ENCODE peak calls at places on chromosome 22, in seven cellular contexts. D is AG04450, I is K562, X is dorsolateral prefrontal cortex, A is PC-9, W is coronary artery, L is heart right ventricle. S is an unnamed sample.

GRCh38 chr22:48428556-48429371 is 1398.9 kb downstream of the BRD1 start:
- DNase-seq in D (no peak), I (no peak), X (no peak), A (no peak), W (peak), L (no peak), S (no peak)

GRCh38 chr22:48605856-48606255 is 1221.8 kb downstream of the BRD1 start:
- DNase-seq in D (no peak), I (no peak), X (no peak), A (no peak), W (no peak), L (no peak), S (no peak)

GRCh38 chr22:37024339-37025157 is 5.0 kb downstream of the MPST start:
- DNase-seq in D (no peak), I (no peak), X (no peak), A (no peak), W (no peak), L (no peak), S (no peak)

GRCh38 chr22:48319321-48320047 is 1508.2 kb downstream of the BRD1 start:
- DNase-seq in D (no peak), I (no peak), X (peak), A (no peak), W (no peak), L (no peak), S (no peak)

GRCh38 chr22:25482868-25483639 is 81.4 kb upstream of the GRK3 start:
- DNase-seq in D (no peak), I (no peak), X (peak), A (no peak), W (no peak), L (no peak), S (no peak)

GRCh38 chr22:19704355-19705015 is 9.8 kb upstream of the SEPTIN5 start:
- DNase-seq in D (no peak), I (peak), X (no peak), A (no peak), W (no peak), L (no peak), S (no peak)

GRCh38 chr22:50567721-50568252 is 5.1 kb upstream of the SYCE3 start:
- DNase-seq in D (no peak), I (no peak), X (no peak), A (no peak), W (no peak), L (no peak), S (no peak)

GRCh38 chr22:19058713-19059451 is 63.3 kb downstream of the DGCR2 start:
- DNase-seq in D (no peak), I (no peak), X (no peak), A (no peak), W (no peak), L (no peak), S (no peak)

GRCh38 chr22:50506611-50507420 is 686 bp downstream of the LMF2 start:
- DNase-seq in D (no peak), I (no peak), X (no peak), A (no peak), W (peak), L (no peak), S (no peak)

GRCh38 chr22:32794449-32795213 is 6.9 kb upstream of the TIMP3 start:
- DNase-seq in D (no peak), I (no peak), X (peak), A (no peak), W (no peak), L (no peak), S (no peak)

GRCh38 chr22:36055376-36056310 is 27.0 kb upstream of the RBFOX2 start:
- DNase-seq in D (no peak), I (no peak), X (no peak), A (no peak), W (no peak), L (peak), S (peak)

GRCh38 chr22:49502126-49502826 is 325.4 kb downstream of the BRD1 start:
- DNase-seq in D (no peak), I (no peak), X (no peak), A (peak), W (peak), L (no peak), S (peak)

GRCh38 chr22:41256254-41256897 is 15.6 kb upstream of the CHADL start:
- DNase-seq in D (peak), I (no peak), X (no peak), A (peak), W (no peak), L (no peak), S (peak)

GRCh38 chr22:38569972-38570840 is at the start of gene DMC1:
- DNase-seq in D (no peak), I (peak), X (peak), A (peak), W (peak), L (peak), S (peak)
- H3K27ac ChIP-seq in D (peak), I (peak), X (peak), A (no peak), W (peak), L (peak), S (no peak)

DNA sequence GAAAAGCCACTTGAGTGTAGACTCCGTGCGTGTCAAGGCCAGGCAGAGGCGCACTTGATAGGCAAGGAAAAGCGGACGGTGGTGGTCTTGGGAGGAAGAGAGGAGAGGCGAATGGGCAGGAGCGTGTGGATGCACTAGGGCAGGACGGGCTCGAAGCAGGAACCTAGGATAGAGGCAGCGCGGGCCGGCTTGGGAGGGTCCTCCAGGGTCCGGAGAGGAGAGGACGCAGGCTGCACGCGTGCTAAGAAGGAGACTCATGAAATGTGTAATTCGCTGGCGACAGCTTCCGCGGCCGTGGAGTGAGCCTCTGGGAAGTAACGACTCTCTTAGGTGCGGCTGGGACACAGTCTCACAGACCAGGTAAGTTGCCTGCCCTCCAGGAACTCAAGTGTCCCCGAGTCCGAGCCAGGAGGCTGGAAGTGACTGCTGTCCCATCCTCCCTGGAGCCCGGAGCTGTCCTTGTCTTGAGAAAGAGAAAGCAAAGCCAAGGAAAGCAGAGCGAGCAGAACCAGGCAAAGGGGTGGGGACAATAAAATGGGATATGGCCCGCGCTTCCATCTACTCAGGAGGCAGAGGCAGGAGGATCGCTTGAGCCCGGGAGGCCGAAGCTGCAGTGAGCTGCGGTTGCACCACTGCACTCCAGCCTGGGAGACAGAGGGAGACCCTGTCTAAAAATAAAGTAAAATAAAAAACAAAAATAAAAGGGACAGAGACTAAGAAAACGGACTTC is 824 bp upstream of the IL17RA start:
- DNase-seq in D (no peak), I (no peak), X (no peak), A (no peak), W (peak), L (no peak), S (no peak)
- H3K4me3 ChIP-seq in D (peak), I (peak), X (peak), A (peak), W (peak), L (peak), S (peak)

GRCh38 chr22:42298746-42299145 is 28.3 kb upstream of the TCF20 start:
- DNase-seq in D (no peak), I (no peak), X (no peak), A (no peak), W (no peak), L (no peak), S (no peak)

GRCh38 chr22:42296883-42297282 is 26.4 kb upstream of the TCF20 start:
- DNase-seq in D (no peak), I (no peak), X (no peak), A (no peak), W (no peak), L (no peak), S (no peak)

GRCh38 chr22:42294034-42294985 is 23.9 kb upstream of the TCF20 start:
- DNase-seq in D (no peak), I (peak), X (no peak), A (peak), W (no peak), L (peak), S (peak)

GRCh38 chr22:42297778-42298177 is 27.3 kb upstream of the TCF20 start:
- DNase-seq in D (no peak), I (no peak), X (no peak), A (no peak), W (no peak), L (no peak), S (no peak)

DNA sequence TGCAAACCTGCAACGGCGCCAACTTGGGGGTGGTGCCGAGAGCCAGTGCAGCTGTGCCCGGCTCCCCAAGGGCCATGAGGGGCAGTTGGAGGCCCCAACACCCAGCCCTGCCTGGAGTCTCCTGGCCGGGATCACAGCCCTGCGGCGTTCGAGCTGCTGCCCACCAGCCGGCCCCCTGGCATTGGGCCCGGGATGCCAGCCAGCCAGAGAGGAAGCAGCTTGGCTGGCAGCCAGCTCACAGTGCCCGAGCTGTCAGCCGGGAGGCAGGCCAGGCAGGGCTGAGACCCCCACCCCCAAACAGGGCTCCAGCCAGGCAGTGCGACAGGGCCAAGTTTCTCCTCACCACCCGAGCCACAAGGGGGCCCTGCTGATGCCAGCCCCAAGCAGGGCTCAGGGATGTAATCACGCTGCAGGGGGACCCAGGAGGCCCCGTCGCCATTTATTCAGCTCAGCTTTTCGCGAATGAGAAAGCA is 26.0 kb upstream of the TCF20 start:
- DNase-seq in D (no peak), I (no peak), X (peak), A (no peak), W (no peak), L (peak), S (no peak)
- TF ChIP-seq CTCF in D (peak), I (no peak), X (peak), A (no peak), W (no peak), L (no peak), S (peak)

GRCh38 chr22:26550498-26551033 is 38.3 kb upstream of the TFIP11 start:
- DNase-seq in D (peak), I (no peak), X (peak), A (peak), W (peak), L (peak), S (peak)
- H3K27ac ChIP-seq in D (peak), I (no peak), X (no peak), A (no peak), W (peak), L (peak), S (peak)

DNA sequence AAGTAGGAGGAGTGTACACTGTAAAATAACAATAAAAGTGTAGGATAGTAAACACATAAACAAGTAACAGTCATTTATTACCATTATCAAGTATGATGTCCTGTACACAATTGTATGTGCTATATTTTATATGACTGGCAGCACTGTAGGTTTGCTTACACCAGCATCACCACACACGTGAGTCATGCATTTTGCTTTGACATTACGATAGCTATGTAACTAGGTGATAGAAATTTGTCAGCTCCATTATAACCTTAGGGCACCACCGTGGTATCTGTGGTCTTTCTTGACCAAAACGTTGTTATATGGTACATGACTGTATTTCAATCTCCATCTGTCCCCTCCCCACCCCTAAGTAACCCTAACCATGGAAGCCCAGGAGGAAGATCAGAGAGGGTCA is 1.1 kb downstream of the DNAL4 start:
- DNase-seq in D (no peak), I (no peak), X (no peak), A (no peak), W (no peak), L (no peak), S (peak)
- H3K4me3 ChIP-seq in D (peak), I (peak), X (peak), A (peak), W (peak), L (peak), S (peak)

GRCh38 chr22:29320546-29320945 is 5.0 kb upstream of the RASL10A start:
- DNase-seq in D (no peak), I (no peak), X (no peak), A (no peak), W (no peak), L (no peak), S (no peak)
- TF ChIP-seq CTCF in D (peak), I (peak), X (peak), A (peak), W (no peak), L (no peak), S (peak)

GRCh38 chr22:30344447-30345200 is 12.1 kb downstream of the SF3A1 start:
- DNase-seq in D (no peak), I (no peak), X (no peak), A (no peak), W (no peak), L (no peak), S (no peak)

GRCh38 chr22:30351226-30351625 is 5.5 kb downstream of the SF3A1 start:
- DNase-seq in D (peak), I (no peak), X (no peak), A (no peak), W (no peak), L (no peak), S (no peak)

GRCh38 chr22:30348837-30349236 is 7.9 kb downstream of the SF3A1 start:
- DNase-seq in D (no peak), I (no peak), X (no peak), A (no peak), W (no peak), L (no peak), S (no peak)

GRCh38 chr22:30347255-30347892 is 9.3 kb downstream of the SF3A1 start:
- DNase-seq in D (no peak), I (no peak), X (no peak), A (no peak), W (no peak), L (no peak), S (no peak)

DNA sequence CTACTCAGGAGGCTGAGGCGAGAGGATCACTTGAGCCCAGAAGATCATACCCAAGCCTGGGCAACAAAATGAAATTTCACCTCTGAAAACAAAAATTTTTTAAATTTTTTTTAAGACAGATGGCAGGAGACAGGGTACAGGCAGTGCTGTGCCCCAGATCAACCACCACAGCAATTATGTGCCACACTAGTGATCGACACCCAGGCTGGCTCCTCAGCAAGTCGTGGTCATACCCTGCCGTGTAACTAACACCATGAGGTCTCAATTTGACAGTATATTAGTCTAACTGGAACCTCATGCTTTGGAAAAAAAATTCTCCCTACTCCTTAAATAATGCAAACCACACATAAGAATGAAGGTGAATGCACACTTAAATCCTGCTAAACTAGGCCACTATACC is 8.3 kb downstream of the SF3A1 start:
- DNase-seq in D (no peak), I (no peak), X (no peak), A (no peak), W (no peak), L (no peak), S (no peak)
- H3K27ac ChIP-seq in D (peak), I (no peak), X (no peak), A (no peak), W (no peak), L (no peak), S (no peak)

DNA sequence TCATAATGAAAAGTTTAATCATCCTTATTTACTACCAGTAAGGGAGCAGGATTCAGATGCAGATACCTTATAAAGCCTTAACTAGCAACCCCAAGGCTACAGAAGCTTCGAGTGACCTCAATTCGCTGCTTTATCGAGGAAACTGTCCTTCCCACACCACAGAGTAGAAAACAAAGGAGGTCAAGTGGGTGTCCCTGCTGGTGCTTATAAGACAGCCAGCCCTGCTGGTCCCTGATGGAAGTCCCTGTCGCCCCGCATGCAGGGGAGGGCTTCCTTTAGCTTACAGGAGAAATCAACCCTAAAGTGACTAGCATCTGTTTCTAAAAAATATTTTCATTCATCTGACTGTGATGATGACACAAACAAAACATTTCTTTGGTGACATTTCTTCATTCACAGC is 7.3 kb downstream of the MN1 start:
- DNase-seq in D (no peak), I (no peak), X (no peak), A (no peak), W (no peak), L (no peak), S (no peak)
- H3K4me3 ChIP-seq in D (no peak), I (no peak), X (peak), A (no peak), W (peak), L (peak), S (no peak)

S was measured in brain microvascular endothelial cell.